ENCODE peak calls at places on chromosomes 6 and 20, in seven cellular contexts. K, X, I, G, D, O and C are unnamed samples.

GRCh38 chr6:119181046-119181445 is 102.6 kb upstream of the FAM184A start:
- DNase-seq in G (no peak), K (no peak), X (no peak), O (no peak), D (no peak), I (no peak), C (no peak)

GRCh38 chr6:49541210-49541724 is 9.2 kb upstream of the C6orf141 start:
- DNase-seq in I (no peak), G (peak), K (no peak), X (no peak), O (peak), D (no peak), C (peak)

GRCh38 chr6:169858293-169858934 is 107.0 kb downstream of the ERMARD start:
- DNase-seq in O (no peak), G (no peak), X (no peak), K (no peak), D (no peak), I (peak), C (no peak)

GRCh38 chr6:116405147-116405546 is 34.4 kb downstream of the DSE start:
- DNase-seq in K (no peak), G (no peak), I (peak), O (peak), X (no peak), D (no peak), C (peak)

GRCh38 chr6:133337312-133337711 is 96.2 kb downstream of the EYA4 start:
- DNase-seq in I (no peak), O (no peak), G (no peak), X (no peak), D (no peak), K (no peak), C (no peak)

GRCh38 chr6:108621117-108621516 is 60.4 kb downstream of the FOXO3 start:
- DNase-seq in X (no peak), G (peak), I (peak), K (no peak), D (no peak), O (peak), C (peak)

GRCh38 chr20:41352106-41352505 is 11.5 kb downstream of the LPIN3 start:
- DNase-seq in I (no peak), D (no peak), X (no peak), K (no peak), G (no peak), O (no peak), C (no peak)

GRCh38 chr6:101208152-101208551 is 185.4 kb upstream of the GRIK2 start:
- DNase-seq in D (no peak), X (no peak), G (no peak), O (no peak), K (no peak), I (peak), C (no peak)

GRCh38 chr6:38631186-38631783 is 8.4 kb downstream of the BTBD9 start:
- DNase-seq in K (no peak), O (no peak), G (no peak), X (no peak), D (no peak), I (no peak), C (no peak)

GRCh38 chr20:45306431-45306982 is at the start of gene RBPJL:
- DNase-seq in G (no peak), I (peak), X (peak), O (no peak), K (no peak), D (no peak), C (no peak)

GRCh38 chr6:11469684-11470083 is 67.9 kb upstream of the TMEM170B start:
- DNase-seq in K (no peak), O (no peak), I (no peak), X (no peak), D (no peak), G (no peak), C (no peak)

GRCh38 chr6:169932491-169932890 is 181.1 kb downstream of the ERMARD start:
- DNase-seq in D (no peak), X (no peak), G (no peak), O (no peak), I (no peak), K (no peak), C (no peak)

GRCh38 chr6:146915671-146916127 is 288.5 kb upstream of the STXBP5 start:
- DNase-seq in X (no peak), G (peak), O (peak), D (no peak), K (no peak), I (no peak), C (peak)

GRCh38 chr6:155142163-155142901 is 121.5 kb upstream of the CLDN20 start:
- DNase-seq in G (no peak), D (no peak), O (peak), X (no peak), K (no peak), I (no peak), C (no peak)

GRCh38 chr20:46237736-46238135 is 70.6 kb downstream of the CDH22 start:
- DNase-seq in O (no peak), K (no peak), D (no peak), X (no peak), I (no peak), G (no peak), C (no peak)

GRCh38 chr6:15387118-15387517 is 141.2 kb downstream of the JARID2 start:
- DNase-seq in X (no peak), K (no peak), O (peak), G (no peak), I (no peak), D (no peak), C (no peak)

GRCh38 chr6:30884521-30885480 is 482 bp downstream of the DDR1 start:
- DNase-seq in I (peak), G (peak), D (peak), X (no peak), K (peak), O (peak), C (peak)

GRCh38 chr6:119241540-119242309 is 107.8 kb downstream of the MAN1A1 start:
- DNase-seq in I (no peak), K (no peak), G (no peak), D (no peak), O (no peak), X (no peak), C (no peak)

GRCh38 chr6:167714166-167714565 is 112.5 kb upstream of the AFDN start:
- DNase-seq in O (no peak), K (no peak), D (no peak), I (peak), G (no peak), X (no peak), C (no peak)

GRCh38 chr20:59015812-59016711 is 3.2 kb upstream of the TUBB1 start:
- DNase-seq in O (no peak), G (no peak), K (no peak), X (no peak), D (no peak), I (peak), C (no peak)

GRCh38 chr6:74626288-74626687 is 579.6 kb downstream of the COL12A1 start:
- DNase-seq in I (no peak), K (no peak), G (no peak), X (no peak), D (no peak), O (no peak), C (no peak)

GRCh38 chr6:151060096-151060741 is 179.5 kb upstream of the AKAP12 start:
- DNase-seq in X (no peak), I (no peak), D (no peak), O (peak), G (peak), K (no peak), C (peak)

GRCh38 chr20:21518292-21518991 is 4.6 kb upstream of the NKX2-2 start:
- DNase-seq in K (no peak), I (no peak), O (no peak), X (no peak), G (no peak), D (no peak), C (no peak)

GRCh38 chr6:130355572-130355971 is 10.2 kb upstream of the TMEM200A start:
- DNase-seq in K (no peak), D (no peak), O (no peak), I (no peak), X (no peak), G (no peak), C (no peak)

GRCh38 chr20:49541733-49542513 is 26.0 kb downstream of the PTGIS start:
- DNase-seq in I (peak), O (peak), G (peak), X (peak), K (peak), D (peak), C (peak)

GRCh38 chr6:20693466-20694063 is 159.3 kb downstream of the CDKAL1 start:
- DNase-seq in K (peak), G (peak), I (no peak), X (no peak), O (no peak), D (no peak), C (peak)

DNA sequence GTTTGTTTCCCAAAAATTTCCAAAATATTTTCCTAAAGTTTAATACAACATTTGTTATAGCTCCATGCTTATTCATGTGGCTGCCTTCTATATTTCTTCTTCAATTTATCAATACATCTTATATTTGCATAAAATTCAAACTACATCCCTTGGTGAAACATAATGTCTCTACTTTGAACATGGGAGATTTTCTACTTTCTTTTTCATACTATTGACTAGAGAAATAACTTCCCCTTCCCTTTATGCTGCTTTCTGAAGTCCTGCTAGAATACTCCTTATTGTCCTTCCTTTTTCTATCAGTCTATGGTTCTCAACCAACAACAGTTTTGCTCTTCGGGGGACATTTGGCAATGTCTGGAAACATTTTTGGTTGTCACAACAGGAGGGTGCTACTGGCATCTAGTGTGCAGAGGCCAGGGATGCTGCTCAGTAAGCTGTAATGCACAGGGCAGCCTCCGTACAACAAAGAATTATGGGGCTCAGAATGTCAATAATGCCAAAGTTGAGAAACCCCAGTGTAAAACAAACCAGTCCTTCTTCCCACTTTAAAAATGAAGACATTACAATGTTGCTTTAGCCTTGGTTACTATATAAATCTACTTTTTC is 29.9 kb downstream of the MKKS start:
- DNase-seq in G (no peak), X (no peak), I (no peak), D (no peak), K (no peak), O (no peak), C (no peak)
- TF ChIP-seq CTCF in G (no peak), X (no peak), I (no peak), D (no peak), K (no peak), O (no peak), C (no peak)

DNA sequence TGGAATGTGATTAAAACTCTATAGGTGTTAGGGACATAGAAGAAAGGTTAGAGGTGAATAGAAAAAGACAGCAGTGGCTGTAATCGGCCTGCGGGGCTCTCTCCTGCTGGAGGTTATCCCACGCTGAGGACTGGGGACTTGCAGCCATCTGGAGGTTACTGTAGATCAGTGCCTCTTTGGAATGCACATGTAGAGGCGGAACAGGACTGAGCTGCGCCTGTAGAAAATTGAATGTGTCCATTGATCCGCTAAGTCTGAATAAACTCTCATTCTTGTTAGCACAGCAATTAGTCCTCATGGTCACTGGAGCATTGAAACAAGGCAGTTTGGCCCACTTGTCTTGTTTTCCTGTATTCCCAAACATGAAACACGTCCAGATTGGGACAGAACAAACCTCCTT is 46.3 kb upstream of the F13A1 start:
- DNase-seq in X (no peak), K (no peak), O (no peak), I (no peak), G (no peak), D (no peak), C (no peak)
- TF ChIP-seq CTCF in X (no peak), K (no peak), O (no peak), I (no peak), G (no peak), D (no peak), C (no peak)

GRCh38 chr6:158445426-158446085 is 114.3 kb upstream of the TMEM181 start:
- DNase-seq in I (no peak), O (peak), G (no peak), X (no peak), D (no peak), K (peak), C (no peak)

GRCh38 chr6:158438201-158438600 is 121.7 kb upstream of the TMEM181 start:
- DNase-seq in I (no peak), O (no peak), K (no peak), X (no peak), G (no peak), D (no peak), C (no peak)

GRCh38 chr6:158439255-158439654 is 120.6 kb upstream of the TMEM181 start:
- DNase-seq in I (no peak), O (no peak), G (no peak), D (no peak), X (no peak), K (no peak), C (no peak)

GRCh38 chr6:158441639-158442308 is 118.1 kb upstream of the TMEM181 start:
- DNase-seq in X (no peak), I (no peak), O (no peak), K (no peak), D (peak), G (no peak), C (no peak)

DNA sequence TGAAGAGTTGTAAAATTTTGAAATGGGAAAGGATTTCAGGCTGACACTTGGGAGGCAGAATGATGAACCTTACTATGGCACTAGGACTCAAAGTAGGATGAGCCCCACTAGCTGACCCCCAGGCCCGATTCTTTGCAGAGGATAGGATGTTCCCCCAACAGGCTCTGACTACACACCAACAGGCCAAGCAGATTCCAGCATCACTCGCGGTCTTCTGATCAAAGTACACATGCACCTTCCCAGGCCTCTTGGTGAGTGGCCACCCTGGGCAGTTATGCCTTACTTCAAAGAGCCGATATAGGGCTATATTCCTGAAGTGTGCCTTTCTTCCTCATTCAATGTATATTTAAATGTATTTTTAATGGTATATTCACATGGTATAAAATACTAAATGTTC is 117.6 kb upstream of the TMEM181 start:
- DNase-seq in G (no peak), K (no peak), X (no peak), I (no peak), O (no peak), D (no peak), C (no peak)
- TF ChIP-seq CTCF in G (no peak), K (no peak), X (no peak), I (no peak), O (no peak), D (no peak), C (no peak)

GRCh38 chr20:32991386-32991785 is 12.8 kb downstream of the SUN5 start:
- DNase-seq in K (peak), D (no peak), I (no peak), G (no peak), X (no peak), O (no peak), C (no peak)

GRCh38 chr20:32992015-32992641 is 12.1 kb downstream of the SUN5 start:
- DNase-seq in K (no peak), X (no peak), G (no peak), D (no peak), O (no peak), I (no peak), C (no peak)

GRCh38 chr20:32995802-32996201 is 8.4 kb downstream of the SUN5 start:
- DNase-seq in K (no peak), O (no peak), D (no peak), X (no peak), I (no peak), G (no peak), C (no peak)

GRCh38 chr20:32990426-32990825 is 13.8 kb downstream of the SUN5 start:
- DNase-seq in G (no peak), X (no peak), K (no peak), I (no peak), D (no peak), O (no peak), C (no peak)

DNA sequence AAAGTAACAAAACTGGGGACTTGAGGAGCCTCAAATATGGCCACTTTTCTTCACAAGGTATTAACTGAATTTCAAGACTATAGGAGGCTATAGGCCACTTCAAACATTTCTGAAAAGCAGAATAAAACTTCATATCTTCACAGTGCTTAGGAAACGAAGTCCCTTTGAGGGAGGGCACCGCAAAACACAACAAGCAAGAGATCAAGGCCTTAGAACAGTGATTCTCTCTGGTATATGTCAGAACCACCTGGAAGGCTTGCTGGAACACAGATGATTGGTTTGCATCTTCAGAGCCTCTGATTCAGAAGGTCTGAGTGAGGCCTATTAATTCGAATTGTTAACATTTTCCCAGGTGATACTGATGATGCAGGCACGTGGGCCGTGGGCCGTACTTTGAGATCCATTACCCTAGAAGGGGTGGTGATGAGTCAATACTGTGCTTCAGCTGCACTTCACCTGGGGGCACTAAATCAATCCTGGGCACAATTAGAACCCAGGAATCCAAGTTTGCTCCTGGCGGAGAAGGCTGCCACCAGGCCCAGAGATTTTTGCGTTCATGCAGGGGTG is 10.7 kb downstream of the SUN5 start:
- DNase-seq in O (no peak), I (no peak), X (no peak), K (no peak), D (no peak), G (no peak), C (no peak)
- TF ChIP-seq CTCF in O (no peak), I (no peak), X (no peak), K (no peak), D (no peak), G (no peak), C (no peak)

GRCh38 chr20:62137092-62137384 is 6.2 kb downstream of the PSMA7 start:
- DNase-seq in G (no peak), D (no peak), I (no peak), K (no peak), X (no peak), O (no peak), C (no peak)
- TF ChIP-seq CTCF in G (no peak), D (peak), I (no peak), K (no peak), X (no peak), O (no peak), C (peak)

GRCh38 chr20:54657268-54657826 is 182.0 kb downstream of the DOK5 start:
- DNase-seq in K (no peak), X (no peak), G (no peak), D (no peak), I (no peak), O (no peak), C (no peak)
- TF ChIP-seq CTCF in K (no peak), X (no peak), G (no peak), D (no peak), I (no peak), O (no peak), C (no peak)

GRCh38 chr20:3245156-3245555 is 6.2 kb upstream of the SLC4A11 start:
- DNase-seq in K (no peak), D (no peak), G (no peak), I (no peak), X (no peak), O (no peak), C (no peak)

GRCh38 chr20:3246682-3247081 is 7.7 kb upstream of the SLC4A11 start:
- DNase-seq in D (no peak), X (no peak), K (no peak), I (no peak), G (no peak), O (no peak), C (no peak)

GRCh38 chr20:3245711-3246110 is 6.7 kb upstream of the SLC4A11 start:
- DNase-seq in X (no peak), O (no peak), G (no peak), D (no peak), I (no peak), K (no peak), C (no peak)

GRCh38 chr20:3243718-3244358 is 4.8 kb upstream of the SLC4A11 start:
- DNase-seq in D (no peak), I (no peak), O (no peak), X (no peak), K (no peak), G (no peak), C (no peak)

DNA sequence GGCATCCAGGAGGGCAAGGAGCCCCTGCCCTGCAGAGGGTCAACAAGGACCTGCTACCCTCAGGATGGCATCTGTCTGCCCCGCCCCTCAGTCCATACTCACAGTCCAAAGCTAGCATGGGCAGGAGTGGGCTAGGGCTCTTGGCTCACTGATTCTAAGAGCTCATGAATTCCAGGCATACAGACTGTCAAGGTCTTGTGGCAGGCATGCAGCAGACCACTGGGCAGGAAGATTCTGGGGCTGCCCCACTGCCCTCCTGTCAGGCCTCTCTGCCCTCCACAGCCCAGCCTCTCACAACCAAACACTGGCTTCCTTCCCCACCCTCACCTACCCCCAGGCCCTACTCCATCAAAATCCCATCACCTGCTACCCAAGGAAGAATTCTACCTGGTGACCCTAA is 5.6 kb upstream of the SLC4A11 start:
- DNase-seq in G (no peak), X (no peak), I (no peak), K (no peak), O (no peak), D (no peak), C (no peak)
- TF ChIP-seq CTCF in G (no peak), X (no peak), I (no peak), K (no peak), O (no peak), D (no peak), C (no peak)